ENCODE peak calls at places on chromosomes 13 and 19, in ten cellular contexts. D, L, I, S, N, U, J, P, F and G are unnamed samples.

GRCh38 chr19:34711890-34712289 is 22.2 kb upstream of the ZNF181 start:
- DNase-seq in D (no peak), L (no peak), I (no peak), S (no peak), N (no peak), U (no peak), J (no peak), P (no peak), F (no peak), G (no peak)

GRCh38 chr19:43725468-43725867 is 9.6 kb downstream of the IRGC start:
- DNase-seq in D (no peak), L (no peak), I (no peak), S (no peak), N (no peak), U (no peak), J (no peak), P (no peak), F (no peak), G (no peak)

GRCh38 chr19:46976845-46977320 is 42.8 kb upstream of the NPAS1 start:
- DNase-seq in D (peak; percentile 94), L (peak; percentile 62), I (peak; percentile 93), S (no peak), N (no peak), U (no peak), J (no peak), P (peak; percentile 96), F (no peak), G (no peak)

GRCh38 chr13:99269627-99270252 is 11.6 kb upstream of the GPR18 start:
- DNase-seq in D (no peak), L (peak; percentile 59), I (peak; percentile 74), S (peak; percentile 52), N (no peak), U (no peak), J (no peak), P (peak; percentile 69), F (no peak), G (peak; percentile 83)

GRCh38 chr19:1840541-1841115 is 7.7 kb downstream of the REXO1 start:
- DNase-seq in D (no peak), L (no peak), I (no peak), S (no peak), N (no peak), U (no peak), J (no peak), P (no peak), F (no peak), G (no peak)

GRCh38 chr13:73317140-73317539 is 258.3 kb downstream of the KLF5 start:
- DNase-seq in D (no peak), L (no peak), I (no peak), S (no peak), N (no peak), U (no peak), J (no peak), P (no peak), F (no peak), G (no peak)

GRCh38 chr13:112721198-112722104 is 31.6 kb downstream of the ATP11A start:
- DNase-seq in D (no peak), L (no peak), I (no peak), S (no peak), N (peak; percentile 37), U (no peak), J (no peak), P (no peak), F (no peak), G (no peak)

GRCh38 chr13:41356788-41357187 is 45.7 kb downstream of the NAA16 start:
- DNase-seq in D (no peak), L (no peak), I (no peak), S (no peak), N (no peak), U (no peak), J (no peak), P (no peak), F (no peak), G (no peak)

GRCh38 chr13:101425623-101426022 is 9.3 kb upstream of the NALCN start:
- DNase-seq in D (no peak), L (no peak), I (no peak), S (no peak), N (no peak), U (no peak), J (no peak), P (no peak), F (no peak), G (no peak)

GRCh38 chr13:43880930-43881329 is 1.2 kb downstream of the LACC1 start:
- DNase-seq in D (no peak), L (no peak), I (peak; percentile 47), S (peak; percentile 54), N (no peak), U (no peak), J (no peak), P (no peak), F (no peak), G (peak; percentile 78)

GRCh38 chr19:27870293-27870692 is 1342.7 kb downstream of the UQCRFS1 start:
- DNase-seq in D (no peak), L (no peak), I (no peak), S (no peak), N (no peak), U (no peak), J (no peak), P (no peak), F (no peak), G (no peak)

GRCh38 chr13:43414111-43414510 is 372.7 kb downstream of the ENOX1 start:
- DNase-seq in D (no peak), L (no peak), I (no peak), S (no peak), N (no peak), U (no peak), J (no peak), P (no peak), F (no peak), G (no peak)

GRCh38 chr19:43591904-43592772 is 3.8 kb downstream of the IRGQ start:
- DNase-seq in D (no peak), L (no peak), I (no peak), S (no peak), N (no peak), U (no peak), J (no peak), P (no peak), F (no peak), G (no peak)

GRCh38 chr19:54875506-54875905 is 1.5 kb downstream of the FCAR start:
- DNase-seq in D (no peak), L (no peak), I (no peak), S (peak; percentile 9), N (no peak), U (no peak), J (no peak), P (no peak), F (no peak), G (peak; percentile 78)

GRCh38 chr19:19459099-19459498 is 53.6 kb downstream of the GATAD2A start:
- DNase-seq in D (no peak), L (no peak), I (peak; percentile 44), S (no peak), N (no peak), U (no peak), J (no peak), P (peak; percentile 65), F (no peak), G (no peak)

GRCh38 chr13:102317593-102317992 is 84.3 kb downstream of the FGF14 start:
- DNase-seq in D (no peak), L (peak; percentile 6), I (no peak), S (peak; percentile 41), N (peak; percentile 92), U (no peak), J (no peak), P (no peak), F (no peak), G (no peak)

GRCh38 chr13:101730420-101731000 is 278.0 kb downstream of the ITGBL1 start:
- DNase-seq in D (no peak), L (no peak), I (no peak), S (no peak), N (no peak), U (no peak), J (no peak), P (no peak), F (no peak), G (no peak)

GRCh38 chr19:7188682-7189629 is 105.3 kb downstream of the INSR start:
- DNase-seq in D (no peak), L (no peak), I (peak; percentile 63), S (no peak), N (peak; percentile 64), U (peak; percentile 48), J (no peak), P (no peak), F (no peak), G (no peak)

GRCh38 chr19:23101241-23101640 is 15.6 kb upstream of the ZNF730 start:
- DNase-seq in D (no peak), L (no peak), I (no peak), S (no peak), N (no peak), U (no peak), J (no peak), P (no peak), F (no peak), G (no peak)

GRCh38 chr19:31532034-31532433 is 182.8 kb upstream of the TSHZ3 start:
- DNase-seq in D (peak; percentile 38), L (no peak), I (no peak), S (no peak), N (no peak), U (no peak), J (no peak), P (no peak), F (no peak), G (no peak)

GRCh38 chr13:95156208-95156607 is 145.0 kb downstream of the ABCC4 start:
- DNase-seq in D (no peak), L (no peak), I (peak; percentile 17), S (no peak), N (no peak), U (no peak), J (no peak), P (peak; percentile 39), F (no peak), G (peak; percentile 11)

GRCh38 chr19:45103625-45104319 is 10.8 kb downstream of the PPP1R37 start:
- DNase-seq in D (peak; percentile 60), L (peak; percentile 81), I (no peak), S (no peak), N (no peak), U (no peak), J (no peak), P (no peak), F (no peak), G (no peak)

GRCh38 chr19:35000338-35000646 is 169 bp downstream of the GRAMD1A start:
- DNase-seq in D (no peak), L (no peak), I (no peak), S (no peak), N (no peak), U (no peak), J (no peak), P (no peak), F (no peak), G (no peak)

GRCh38 chr13:111610077-111610476 is 289.6 kb downstream of the TEX29 start:
- DNase-seq in D (no peak), L (no peak), I (no peak), S (no peak), N (no peak), U (peak; percentile 29), J (no peak), P (no peak), F (no peak), G (no peak)

GRCh38 chr19:19407640-19407933 is 2.1 kb downstream of the GATAD2A start:
- DNase-seq in D (no peak), L (no peak), I (no peak), S (no peak), N (no peak), U (no peak), J (no peak), P (no peak), F (no peak), G (no peak)

GRCh38 chr19:23254141-23254910 is 4.1 kb upstream of the ZNF724 start:
- DNase-seq in D (peak; percentile 53), L (no peak), I (no peak), S (no peak), N (no peak), U (no peak), J (no peak), P (no peak), F (no peak), G (no peak)

GRCh38 chr13:110797230-110797877 is 83.9 kb downstream of the ING1 start:
- DNase-seq in D (peak; percentile 78), L (no peak), I (no peak), S (no peak), N (no peak), U (no peak), J (no peak), P (no peak), F (no peak), G (no peak)

GRCh38 chr19:17873661-17874422 is 2.1 kb downstream of the SLC5A5 start:
- DNase-seq in D (peak; percentile 96), L (peak; percentile 69), I (no peak), S (no peak), N (no peak), U (peak; percentile 57), J (peak; percentile 34), P (peak; percentile 43), F (no peak), G (no peak)